ENCODE peak calls at places on chromosomes 6 and 20, in nine cellular contexts. One of them, this sample, is unnamed.

GRCh38 chr20:38302721-38303120 is 1.2 kb upstream of the BPI start:
- DNase-seq in H54: no peak
- DNase-seq in IMR-90: no peak
- DNase-seq in testis: no peak
- DNase-seq in K562: no peak
- DNase-seq in right lobe of liver: no peak
- DNase-seq in heart left ventricle: no peak
- DNase-seq in adrenal gland: no peak
- DNase-seq in tibial nerve: no peak
- DNase-seq in this sample: peak; percentile 77

GRCh38 chr20:63173552-63174191 is 42.3 kb downstream of the YTHDF1 start:
- DNase-seq in H54: no peak
- DNase-seq in IMR-90: no peak
- DNase-seq in testis: no peak
- DNase-seq in K562: no peak
- DNase-seq in right lobe of liver: no peak
- DNase-seq in heart left ventricle: no peak
- DNase-seq in adrenal gland: no peak
- DNase-seq in tibial nerve: no peak
- DNase-seq in this sample: no peak

GRCh38 chr20:61045876-61046585 is 206.0 kb upstream of the CDH4 start:
- DNase-seq in H54: no peak
- DNase-seq in IMR-90: no peak
- DNase-seq in testis: no peak
- DNase-seq in K562: no peak
- DNase-seq in right lobe of liver: no peak
- DNase-seq in heart left ventricle: no peak
- DNase-seq in adrenal gland: no peak
- DNase-seq in tibial nerve: no peak
- DNase-seq in this sample: no peak

GRCh38 chr6:52570291-52570700 is 6.6 kb downstream of the TRAM2 start:
- DNase-seq in H54: no peak
- DNase-seq in IMR-90: no peak
- DNase-seq in testis: peak; percentile 23
- DNase-seq in K562: no peak
- DNase-seq in right lobe of liver: no peak
- DNase-seq in heart left ventricle: peak; percentile 42
- DNase-seq in adrenal gland: no peak
- DNase-seq in tibial nerve: no peak
- DNase-seq in this sample: no peak

GRCh38 chr6:34510299-34510698 is 44.4 kb downstream of the PACSIN1 start:
- DNase-seq in H54: no peak
- DNase-seq in IMR-90: no peak
- DNase-seq in testis: no peak
- DNase-seq in K562: no peak
- DNase-seq in right lobe of liver: no peak
- DNase-seq in heart left ventricle: no peak
- DNase-seq in adrenal gland: no peak
- DNase-seq in tibial nerve: no peak
- DNase-seq in this sample: peak; percentile 4

GRCh38 chr6:81613606-81614005 is 138.9 kb downstream of the TENT5A start:
- DNase-seq in H54: peak; percentile 3
- DNase-seq in IMR-90: peak; percentile 88
- DNase-seq in testis: no peak
- DNase-seq in K562: no peak
- DNase-seq in right lobe of liver: no peak
- DNase-seq in heart left ventricle: no peak
- DNase-seq in adrenal gland: no peak
- DNase-seq in tibial nerve: no peak
- DNase-seq in this sample: no peak

GRCh38 chr6:147759088-147759487 is 250.6 kb downstream of the SAMD5 start:
- DNase-seq in H54: no peak
- DNase-seq in IMR-90: peak; percentile 44
- DNase-seq in testis: no peak
- DNase-seq in K562: no peak
- DNase-seq in right lobe of liver: no peak
- DNase-seq in heart left ventricle: no peak
- DNase-seq in adrenal gland: no peak
- DNase-seq in tibial nerve: no peak
- DNase-seq in this sample: no peak

GRCh38 chr6:23245559-23245958 is 676.2 kb downstream of the HDGFL1 start:
- DNase-seq in H54: no peak
- DNase-seq in IMR-90: peak; percentile 38
- DNase-seq in testis: no peak
- DNase-seq in K562: no peak
- DNase-seq in right lobe of liver: no peak
- DNase-seq in heart left ventricle: no peak
- DNase-seq in adrenal gland: no peak
- DNase-seq in tibial nerve: no peak
- DNase-seq in this sample: no peak

GRCh38 chr6:157681041-157681650 is 141.9 kb upstream of the SNX9 start:
- DNase-seq in H54: no peak
- DNase-seq in IMR-90: no peak
- DNase-seq in testis: no peak
- DNase-seq in K562: no peak
- DNase-seq in right lobe of liver: no peak
- DNase-seq in heart left ventricle: no peak
- DNase-seq in adrenal gland: no peak
- DNase-seq in tibial nerve: no peak
- DNase-seq in this sample: no peak

GRCh38 chr6:157677235-157677634 is 145.8 kb upstream of the SNX9 start:
- DNase-seq in H54: no peak
- DNase-seq in IMR-90: no peak
- DNase-seq in testis: no peak
- DNase-seq in K562: no peak
- DNase-seq in right lobe of liver: no peak
- DNase-seq in heart left ventricle: no peak
- DNase-seq in adrenal gland: no peak
- DNase-seq in tibial nerve: no peak
- DNase-seq in this sample: no peak

GRCh38 chr6:157683707-157684106 is 139.3 kb upstream of the SNX9 start:
- DNase-seq in H54: no peak
- DNase-seq in IMR-90: no peak
- DNase-seq in testis: no peak
- DNase-seq in K562: peak; percentile 32
- DNase-seq in right lobe of liver: no peak
- DNase-seq in heart left ventricle: no peak
- DNase-seq in adrenal gland: no peak
- DNase-seq in tibial nerve: no peak
- DNase-seq in this sample: no peak

GRCh38 chr6:157682856-157683481 is 140.1 kb upstream of the SNX9 start:
- DNase-seq in H54: no peak
- DNase-seq in IMR-90: peak; percentile 59
- DNase-seq in testis: no peak
- DNase-seq in K562: no peak
- DNase-seq in right lobe of liver: no peak
- DNase-seq in heart left ventricle: no peak
- DNase-seq in adrenal gland: no peak
- DNase-seq in tibial nerve: no peak
- DNase-seq in this sample: no peak

DNA sequence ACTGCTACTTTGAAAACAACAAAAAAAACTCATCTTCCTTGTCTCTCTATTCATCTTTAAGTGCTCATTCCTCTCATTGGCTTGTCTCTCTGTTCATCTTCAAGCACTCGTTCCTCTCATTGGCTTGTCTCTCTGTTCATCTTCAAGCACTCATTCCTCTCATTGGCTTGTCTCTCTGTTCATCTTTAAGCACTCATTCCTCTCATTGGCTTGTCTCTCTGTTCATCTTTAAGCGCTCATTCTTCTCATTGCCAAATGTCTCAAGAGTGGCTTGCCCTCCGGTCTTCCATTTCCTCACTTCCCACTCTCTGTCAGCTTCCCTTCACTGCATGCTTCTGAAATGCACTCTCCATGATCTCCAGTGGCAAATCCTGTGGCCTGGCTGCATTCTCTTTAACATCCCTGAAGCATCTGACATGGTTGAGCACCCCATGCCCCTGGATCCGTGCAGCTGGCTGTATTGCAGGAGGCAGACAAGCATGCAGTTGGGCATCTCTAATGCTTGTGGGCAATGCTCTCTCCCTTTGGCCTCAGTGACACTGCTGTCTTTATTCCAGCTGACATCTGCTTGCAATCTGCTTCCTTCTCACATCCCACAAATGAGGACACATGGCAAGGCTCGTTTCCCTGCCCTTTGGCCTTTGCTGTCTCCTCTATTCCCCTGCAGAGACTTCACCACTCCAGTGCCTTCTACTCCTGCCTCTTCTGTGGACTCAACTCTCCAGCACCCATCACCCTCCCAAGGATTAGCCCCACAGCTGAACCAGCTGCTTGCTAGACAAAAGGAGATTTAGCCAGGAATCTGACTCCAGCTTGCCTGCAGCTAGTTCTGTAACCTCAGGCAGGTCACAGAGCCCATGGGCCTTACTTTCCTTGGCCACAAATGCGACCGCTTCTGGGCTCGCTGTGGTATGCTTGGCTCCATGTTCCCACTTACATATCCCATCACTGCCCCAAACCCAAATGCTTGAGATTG is 143.2 kb upstream of the SNX9 start:
- DNase-seq in H54: no peak
- DNase-seq in IMR-90: no peak
- DNase-seq in testis: no peak
- DNase-seq in K562: no peak
- DNase-seq in right lobe of liver: no peak
- DNase-seq in heart left ventricle: no peak
- DNase-seq in adrenal gland: no peak
- DNase-seq in tibial nerve: no peak
- DNase-seq in this sample: no peak
- TF ChIP-seq POLR2A in H54: no peak
- TF ChIP-seq POLR2A in IMR-90: no peak
- TF ChIP-seq POLR2A in testis: no peak
- TF ChIP-seq POLR2A in K562: no peak
- TF ChIP-seq POLR2A in right lobe of liver: no peak
- TF ChIP-seq POLR2A in heart left ventricle: no peak
- TF ChIP-seq POLR2A in adrenal gland: no peak
- TF ChIP-seq POLR2A in tibial nerve: no peak
- TF ChIP-seq POLR2A in this sample: no peak

GRCh38 chr6:41545703-41546474 is at the start of gene FOXP4:
- DNase-seq in H54: peak; percentile 89
- DNase-seq in IMR-90: peak; percentile 95
- DNase-seq in testis: peak; percentile 96
- DNase-seq in K562: peak; percentile 97
- DNase-seq in right lobe of liver: peak; percentile 93
- DNase-seq in heart left ventricle: peak; percentile 91
- DNase-seq in adrenal gland: peak; percentile 94
- DNase-seq in tibial nerve: peak; percentile 84
- DNase-seq in this sample: peak; percentile 94

GRCh38 chr6:41545174-41545702 is 943 bp upstream of the FOXP4 start:
- DNase-seq in H54: no peak
- DNase-seq in IMR-90: no peak
- DNase-seq in testis: no peak
- DNase-seq in K562: peak; percentile 44
- DNase-seq in right lobe of liver: no peak
- DNase-seq in heart left ventricle: no peak
- DNase-seq in adrenal gland: no peak
- DNase-seq in tibial nerve: no peak
- DNase-seq in this sample: no peak

GRCh38 chr6:41547799-41548097 is 1.6 kb downstream of the FOXP4 start:
- DNase-seq in H54: no peak
- DNase-seq in IMR-90: no peak
- DNase-seq in testis: no peak
- DNase-seq in K562: no peak
- DNase-seq in right lobe of liver: no peak
- DNase-seq in heart left ventricle: no peak
- DNase-seq in adrenal gland: no peak
- DNase-seq in tibial nerve: no peak
- DNase-seq in this sample: no peak

GRCh38 chr6:41546866-41547798 is 951 bp downstream of the FOXP4 start:
- DNase-seq in H54: peak; percentile 63
- DNase-seq in IMR-90: peak; percentile 30
- DNase-seq in testis: peak; percentile 32
- DNase-seq in K562: peak; percentile 60
- DNase-seq in right lobe of liver: peak; percentile 70
- DNase-seq in heart left ventricle: peak; percentile 47
- DNase-seq in adrenal gland: peak; percentile 60
- DNase-seq in tibial nerve: no peak
- DNase-seq in this sample: peak; percentile 84

DNA sequence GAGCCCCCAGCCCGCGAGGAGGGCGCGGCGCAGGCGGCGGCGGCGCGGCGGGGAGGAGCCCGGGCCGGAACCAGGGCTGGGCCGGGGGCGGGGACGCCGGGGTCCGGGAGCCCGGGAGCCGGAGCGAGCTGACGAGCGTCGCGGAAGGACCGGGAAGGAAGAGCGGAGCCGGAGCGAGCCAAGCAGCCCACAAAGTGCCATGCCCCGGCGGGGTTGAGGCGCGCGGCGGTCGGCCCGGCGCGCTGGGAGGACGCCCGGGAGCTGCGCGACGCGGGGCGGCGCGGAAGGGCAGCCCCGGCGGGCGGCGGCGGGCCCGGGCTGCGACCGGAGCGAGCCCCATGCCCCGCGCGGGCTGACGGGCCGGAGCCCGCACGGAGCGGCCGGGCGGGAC is 289 bp downstream of the FOXP4 start:
- DNase-seq in H54: no peak
- DNase-seq in IMR-90: no peak
- DNase-seq in testis: no peak
- DNase-seq in K562: no peak
- DNase-seq in right lobe of liver: no peak
- DNase-seq in heart left ventricle: no peak
- DNase-seq in adrenal gland: no peak
- DNase-seq in tibial nerve: no peak
- DNase-seq in this sample: no peak
- TF ChIP-seq POLR2A in H54: peak; percentile 15
- TF ChIP-seq POLR2A in IMR-90: peak; percentile 31
- TF ChIP-seq POLR2A in testis: no peak
- TF ChIP-seq POLR2A in K562: no peak
- TF ChIP-seq POLR2A in right lobe of liver: peak; percentile 74
- TF ChIP-seq POLR2A in heart left ventricle: no peak
- TF ChIP-seq POLR2A in adrenal gland: no peak
- TF ChIP-seq POLR2A in tibial nerve: peak; percentile 34
- TF ChIP-seq POLR2A in this sample: no peak

DNA sequence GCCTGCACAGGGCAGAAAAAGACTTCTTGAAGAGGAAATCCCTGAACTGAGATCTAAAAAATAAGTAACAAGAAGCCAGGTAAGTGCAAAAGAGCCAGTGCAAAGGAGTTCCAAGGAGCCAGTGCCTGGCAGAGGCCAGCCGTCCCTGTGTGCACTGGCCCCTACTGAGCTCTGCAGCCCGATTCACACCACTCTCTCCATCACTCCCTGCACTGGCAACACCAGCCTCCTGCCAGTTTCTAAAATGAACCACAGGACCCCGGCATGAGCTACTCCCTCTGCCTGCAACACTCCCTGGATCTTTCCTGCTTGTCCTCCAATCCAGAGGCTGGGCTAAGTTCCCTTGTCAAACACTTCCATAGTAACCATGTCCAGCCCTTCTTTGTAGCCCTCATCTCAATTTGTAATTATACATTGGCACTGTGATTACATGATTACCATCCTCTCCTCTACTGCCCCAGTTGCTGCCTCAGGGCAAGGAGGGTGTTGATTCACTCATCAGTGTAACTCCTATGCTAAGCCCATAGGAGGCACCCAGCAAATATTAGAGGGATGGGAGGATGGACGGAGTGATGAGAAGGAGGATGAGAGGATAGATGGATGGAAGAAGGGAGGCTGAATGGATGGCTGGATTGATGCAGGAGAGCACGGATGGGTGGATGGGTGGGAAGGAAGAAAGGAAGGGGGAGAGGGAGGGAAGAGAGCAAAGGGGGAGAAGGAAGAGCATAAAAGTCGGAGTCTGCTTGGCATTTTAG is 49.3 kb downstream of the SIRPA start:
- DNase-seq in H54: no peak
- DNase-seq in IMR-90: no peak
- DNase-seq in testis: no peak
- DNase-seq in K562: no peak
- DNase-seq in right lobe of liver: peak; percentile 36
- DNase-seq in heart left ventricle: no peak
- DNase-seq in adrenal gland: no peak
- DNase-seq in tibial nerve: no peak
- DNase-seq in this sample: peak; percentile 36
- TF ChIP-seq POLR2A in H54: no peak
- TF ChIP-seq POLR2A in IMR-90: no peak
- TF ChIP-seq POLR2A in testis: no peak
- TF ChIP-seq POLR2A in K562: no peak
- TF ChIP-seq POLR2A in right lobe of liver: no peak
- TF ChIP-seq POLR2A in heart left ventricle: no peak
- TF ChIP-seq POLR2A in adrenal gland: no peak
- TF ChIP-seq POLR2A in tibial nerve: no peak
- TF ChIP-seq POLR2A in this sample: no peak

DNA sequence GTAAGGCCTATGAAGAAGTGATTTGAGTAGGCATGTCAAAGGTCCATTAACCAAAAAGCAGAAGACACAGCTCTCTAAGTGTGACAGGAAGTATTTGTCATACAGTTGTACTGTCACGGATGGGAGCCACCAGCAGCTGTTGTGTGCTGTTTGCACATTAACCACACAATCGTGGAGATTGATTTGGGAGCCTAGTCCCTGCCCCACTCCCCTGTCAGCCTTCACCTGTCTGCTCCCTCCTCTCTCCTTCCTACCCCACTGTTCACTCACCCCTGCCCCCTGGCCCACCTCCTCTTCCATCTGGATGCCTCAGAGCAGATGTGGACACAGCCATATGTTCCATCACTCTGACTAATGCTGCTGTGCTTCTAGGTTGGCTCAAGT is 124.7 kb upstream of the SPACA1 start:
- DNase-seq in H54: no peak
- DNase-seq in IMR-90: no peak
- DNase-seq in testis: no peak
- DNase-seq in K562: no peak
- DNase-seq in right lobe of liver: no peak
- DNase-seq in heart left ventricle: no peak
- DNase-seq in adrenal gland: no peak
- DNase-seq in tibial nerve: no peak
- DNase-seq in this sample: peak; percentile 85
- TF ChIP-seq POLR2A in H54: no peak
- TF ChIP-seq POLR2A in IMR-90: no peak
- TF ChIP-seq POLR2A in testis: no peak
- TF ChIP-seq POLR2A in K562: no peak
- TF ChIP-seq POLR2A in right lobe of liver: no peak
- TF ChIP-seq POLR2A in heart left ventricle: no peak
- TF ChIP-seq POLR2A in adrenal gland: no peak
- TF ChIP-seq POLR2A in tibial nerve: no peak
- TF ChIP-seq POLR2A in this sample: no peak